ENCODE peak calls at places on chromosomes 12 and 14, in nine cellular contexts. V, W, O, M, J, I, B, U and S are unnamed samples.

GRCh38 chr14:98208943-98209342 is 1063.1 kb downstream of the BCL11B start:
- DNase-seq in M (no peak), V (no peak), I (no peak), W (no peak), J (no peak), U (no peak), B (no peak), O (no peak), S (no peak)

GRCh38 chr14:91835920-91836843 is 31.2 kb downstream of the TC2N start:
- DNase-seq in I (peak; percentile 96), J (no peak), O (peak; percentile 95), M (peak; percentile 76), B (peak; percentile 62), W (peak; percentile 67), V (no peak), U (peak; percentile 51), S (peak; percentile 88)

GRCh38 chr12:19744760-19745218 is 305.5 kb downstream of the AEBP2 start:
- DNase-seq in B (no peak), V (peak; percentile 86), U (no peak), O (no peak), M (peak; percentile 28), J (peak; percentile 87), I (no peak), W (no peak), S (no peak)

GRCh38 chr14:89933002-89933401 is 21.5 kb downstream of the EFCAB11 start:
- DNase-seq in B (no peak), I (no peak), V (no peak), U (no peak), J (no peak), M (no peak), W (no peak), O (no peak), S (no peak)

GRCh38 chr14:55071870-55072640 is 20.6 kb downstream of the MAPK1IP1L start:
- DNase-seq in J (peak; percentile 95), B (peak; percentile 47), V (peak; percentile 91), O (no peak), W (peak; percentile 75), I (no peak), U (no peak), M (peak; percentile 32), S (no peak)

GRCh38 chr12:123839826-123840225 is 77.7 kb downstream of the DNAH10 start:
- DNase-seq in J (no peak), V (no peak), W (no peak), M (no peak), U (no peak), I (no peak), O (no peak), B (no peak), S (no peak)

GRCh38 chr12:47881826-47882427 is 22.9 kb downstream of the VDR start:
- DNase-seq in B (no peak), J (peak; percentile 94), M (peak; percentile 20), I (no peak), O (no peak), W (peak; percentile 60), V (peak; percentile 99), U (no peak), S (no peak)

GRCh38 chr12:132562489-132563045 is 47.8 kb downstream of the LRCOL1 start:
- DNase-seq in I (no peak), V (no peak), W (no peak), O (no peak), U (no peak), J (no peak), M (no peak), B (no peak), S (no peak)

GRCh38 chr12:109329710-109330109 is 18.0 kb upstream of the MYO1H start:
- DNase-seq in J (no peak), B (no peak), M (no peak), I (no peak), W (no peak), O (no peak), U (no peak), V (no peak), S (no peak)

GRCh38 chr12:113232787-113233585 is 11.7 kb downstream of the TPCN1 start:
- DNase-seq in J (peak; percentile 61), B (peak; percentile 52), I (peak; percentile 81), U (peak; percentile 45), M (no peak), V (peak; percentile 35), O (no peak), W (no peak), S (no peak)

GRCh38 chr12:123914726-123915345 is 57.8 kb downstream of the CCDC92 start:
- DNase-seq in B (no peak), W (no peak), O (no peak), U (no peak), I (no peak), J (no peak), V (no peak), M (no peak), S (no peak)

GRCh38 chr14:33957299-33957698 is 6.4 kb upstream of the EGLN3 start:
- DNase-seq in O (no peak), W (no peak), U (no peak), M (no peak), I (no peak), B (no peak), J (no peak), V (no peak), S (no peak)

DNA sequence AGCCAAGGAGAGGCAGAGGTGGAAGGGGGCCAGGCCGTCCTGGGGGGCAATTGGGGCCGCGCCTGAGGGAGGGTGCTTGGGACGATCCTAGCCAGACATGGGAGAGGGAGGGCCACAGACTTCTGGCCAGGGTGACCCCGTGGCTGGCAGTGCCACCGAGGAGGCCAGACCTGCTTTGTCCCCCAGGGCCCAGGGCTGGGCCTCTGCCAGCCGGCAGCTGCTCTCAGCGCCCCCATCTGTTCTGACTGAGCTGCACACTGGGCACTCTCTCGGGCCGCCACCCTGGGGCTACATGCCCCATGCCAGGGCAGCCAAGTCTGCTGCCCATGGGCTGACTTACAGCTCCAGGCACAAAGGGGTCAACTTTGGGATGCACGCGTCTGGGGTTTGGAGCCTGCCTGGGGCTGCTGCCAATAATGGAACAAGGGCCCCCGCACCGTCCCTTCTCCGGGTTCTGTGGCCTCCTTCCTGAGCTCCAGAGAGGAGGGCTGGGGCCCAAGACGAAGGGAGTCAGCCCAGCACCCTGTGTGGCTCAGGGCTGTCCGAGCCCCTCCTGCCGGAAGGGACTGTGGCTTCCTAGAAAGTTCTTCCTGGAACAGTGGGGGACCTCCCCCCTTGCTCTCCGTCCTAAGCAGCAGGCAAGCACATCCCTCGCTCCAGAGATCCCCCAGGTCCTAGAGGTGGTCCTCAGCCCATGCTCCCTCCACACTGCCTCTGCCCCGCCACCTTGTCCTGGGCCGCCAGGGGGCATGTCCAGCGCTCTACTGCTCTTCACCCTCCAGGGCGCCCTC is 1.1 kb downstream of the ADSS1 start:
- DNase-seq in W (peak; percentile 32), M (peak; percentile 68), V (peak; percentile 27), I (no peak), J (peak; percentile 33), B (peak; percentile 70), O (no peak), U (peak; percentile 86), S (no peak)
- TF ChIP-seq CTCF in W (peak; percentile 38), M (peak; percentile 34), V (peak; percentile 42), I (peak; percentile 6), J (peak; percentile 32), B (peak; percentile 10), O (no peak), U (peak; percentile 33), S (no peak)

DNA sequence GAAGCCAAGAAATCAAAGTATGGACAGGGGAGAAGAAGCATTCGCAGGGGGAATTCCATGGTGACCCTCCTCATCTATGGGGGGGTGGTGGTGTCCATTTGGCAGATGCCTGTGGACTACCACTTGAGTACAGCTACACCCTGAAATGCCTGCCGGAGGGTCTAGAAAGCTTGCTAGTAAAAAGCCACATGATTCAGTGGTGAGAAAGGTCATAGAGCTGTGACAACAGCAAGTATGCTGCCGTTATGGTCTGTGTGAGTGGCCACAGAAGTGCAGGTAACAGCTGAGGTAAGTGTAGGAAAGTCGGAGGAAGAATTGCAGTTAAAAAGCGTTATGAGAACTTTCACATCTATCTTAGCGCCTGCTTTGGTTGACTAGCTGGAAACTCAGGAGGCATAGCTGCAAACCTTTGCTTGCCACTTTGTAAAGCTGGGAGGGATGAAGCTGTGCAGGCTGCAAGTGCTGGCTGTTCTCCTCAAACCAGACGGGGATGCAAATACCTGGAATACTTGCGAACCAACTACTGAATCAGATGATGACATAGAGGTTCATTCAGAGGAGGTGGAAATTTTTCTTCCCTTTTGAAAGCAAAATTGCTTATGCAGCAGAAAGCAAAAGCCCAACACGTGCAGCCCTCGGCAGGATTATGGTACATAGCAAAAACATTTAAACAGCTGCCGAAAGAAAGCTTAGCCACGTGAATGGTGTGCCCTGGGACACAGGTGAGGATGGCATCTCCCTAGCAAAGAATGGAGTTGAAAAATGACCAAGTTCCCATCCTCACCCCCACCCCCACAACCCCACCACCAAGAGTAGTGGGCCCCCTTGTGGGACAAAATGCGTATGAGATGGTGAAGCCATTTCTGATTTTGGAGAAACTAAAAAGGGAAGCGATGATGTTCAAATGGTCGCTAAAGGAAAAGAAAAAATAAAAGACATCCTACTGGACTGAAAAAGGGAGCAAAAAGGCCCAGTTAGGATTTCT is 287.0 kb downstream of the RERGL start:
- DNase-seq in J (no peak), M (no peak), V (no peak), U (no peak), B (no peak), W (peak; percentile 26), O (no peak), I (no peak), S (no peak)
- TF ChIP-seq CTCF in J (no peak), M (no peak), V (no peak), U (no peak), B (no peak), W (peak; percentile 29), O (no peak), I (no peak), S (peak; percentile 17)

DNA sequence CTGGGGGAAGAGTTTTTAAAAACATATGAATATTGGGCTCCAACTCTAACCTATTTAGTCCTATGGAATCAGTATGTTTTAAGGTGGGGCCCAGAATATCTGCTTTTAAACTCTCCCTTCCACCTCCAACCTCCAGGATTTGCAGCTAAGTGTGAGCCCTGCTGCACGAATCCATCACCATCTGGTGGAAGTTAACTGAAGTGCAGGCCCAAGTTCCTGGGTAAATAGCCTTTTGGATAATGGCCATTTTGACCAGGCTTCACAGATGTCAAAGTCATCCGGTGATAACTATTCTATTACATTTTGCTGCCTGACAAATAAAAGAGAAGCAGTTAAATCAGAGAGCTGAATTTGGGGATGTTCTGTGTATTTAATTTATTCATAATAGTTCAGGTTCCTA is 58.1 kb upstream of the RMST start:
- DNase-seq in O (peak; percentile 21), U (peak; percentile 45), W (peak; percentile 64), I (no peak), M (peak; percentile 63), B (no peak), V (peak; percentile 1), J (peak; percentile 42), S (peak; percentile 28)
- TF ChIP-seq CTCF in O (peak; percentile 25), U (peak; percentile 77), W (peak; percentile 69), I (peak; percentile 56), M (peak; percentile 44), B (peak; percentile 75), V (peak; percentile 31), J (peak; percentile 81), S (peak; percentile 81)

DNA sequence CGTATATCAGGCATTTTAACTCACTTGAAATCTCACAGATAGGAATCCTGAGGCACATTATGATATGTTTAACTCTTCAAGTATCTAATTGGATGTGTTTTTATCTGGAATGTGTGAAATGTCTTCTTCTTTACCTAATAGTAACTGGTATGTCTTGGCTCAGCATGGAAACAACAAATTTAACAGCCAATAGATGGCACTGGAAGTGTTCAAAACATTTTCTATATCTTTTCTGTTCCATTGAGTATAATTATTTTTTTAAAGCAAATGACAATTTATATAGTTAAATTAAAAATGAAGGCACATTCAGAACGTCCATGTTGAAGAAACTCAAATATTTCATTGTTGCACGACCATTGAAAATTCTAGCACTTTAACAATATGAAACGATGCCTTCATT is 164.6 kb upstream of the SLC16A7 start:
- DNase-seq in V (peak; percentile 40), O (no peak), B (no peak), W (peak; percentile 35), U (no peak), I (no peak), M (no peak), J (no peak), S (no peak)
- TF ChIP-seq CTCF in V (peak; percentile 35), O (no peak), B (peak; percentile 36), W (peak; percentile 58), U (peak; percentile 20), I (no peak), M (no peak), J (no peak), S (no peak)